ENCODE peak calls at places on chromosome 12, in eight cellular contexts. W is central memory CD8-positive, alpha-beta T cell; K is stimulated activated CD4-positive, alpha-beta T cell treated with anti-CD3 and anti-CD28 coated beads, Interleukin-4, amount 100 ng/mL, for 48 hours; D is stromal cell of bone marrow; Q is transverse colon; R is ovary; M is NCI-H2081; G is AG10803. J is an unnamed sample.

GRCh38 chr12:44307506-44308168 is 471.8 kb downstream of the TMEM117 start:
- DNase-seq in W (no peak), R (no peak), Q (no peak), D (no peak), M (no peak), K (no peak), G (no peak), J (no peak)

GRCh38 chr12:124774462-124775167 is 89.0 kb downstream of the SCARB1 start:
- DNase-seq in G (peak; percentile 95), K (peak; percentile 62), W (peak; percentile 28), Q (peak; percentile 48), D (peak; percentile 97), R (peak; percentile 68), M (no peak), J (no peak)

GRCh38 chr12:108483213-108483920 is 31.7 kb upstream of the FICD start:
- DNase-seq in D (no peak), M (no peak), Q (no peak), K (no peak), G (no peak), R (no peak), W (no peak), J (no peak)

GRCh38 chr12:114735680-114736374 is 51.9 kb upstream of the TBX3 start:
- DNase-seq in D (no peak), Q (no peak), K (no peak), R (no peak), G (no peak), W (no peak), M (no peak), J (no peak)

GRCh38 chr12:3427956-3428355 is 63.0 kb upstream of the PRMT8 start:
- DNase-seq in D (no peak), W (no peak), M (no peak), K (no peak), R (no peak), G (no peak), Q (no peak), J (no peak)

GRCh38 chr12:127170271-127171180 is 1096.4 kb upstream of the TMEM132C start:
- DNase-seq in W (no peak), M (no peak), K (no peak), G (peak; percentile 87), D (no peak), Q (no peak), R (no peak), J (no peak)

GRCh38 chr12:92629349-92630065 is 73.3 kb upstream of the PLEKHG7 start:
- DNase-seq in M (no peak), D (no peak), R (no peak), W (no peak), Q (no peak), G (no peak), K (no peak), J (no peak)

GRCh38 chr12:58248599-58248998 is 307.2 kb downstream of the ATP23 start:
- DNase-seq in D (no peak), K (no peak), M (no peak), R (no peak), Q (no peak), G (no peak), W (no peak), J (no peak)

GRCh38 chr12:117331691-117332090 is 29.7 kb downstream of the NOS1 start:
- DNase-seq in G (no peak), W (no peak), Q (no peak), M (no peak), D (no peak), R (no peak), K (no peak), J (no peak)

GRCh38 chr12:93569656-93570551 is 2.6 kb upstream of the SOCS2 start:
- DNase-seq in R (peak; percentile 90), D (peak; percentile 73), M (peak; percentile 60), W (peak; percentile 48), K (peak; percentile 61), Q (peak; percentile 90), G (peak; percentile 85), J (peak; percentile 33)

GRCh38 chr12:48183876-48184548 is 568 bp downstream of the CCDC184 start:
- DNase-seq in M (peak; percentile 11), K (no peak), G (no peak), R (peak; percentile 45), W (no peak), D (no peak), Q (no peak), J (no peak)

GRCh38 chr12:103503546-103504480 is 8.0 kb upstream of the C12orf42 start:
- DNase-seq in W (peak; percentile 40), Q (peak; percentile 37), G (no peak), D (no peak), R (no peak), M (peak; percentile 26), K (no peak), J (peak; percentile 27)

GRCh38 chr12:66803972-66804371 is 125.1 kb upstream of the GRIP1 start:
- DNase-seq in K (no peak), M (peak; percentile 71), D (no peak), G (no peak), W (no peak), Q (no peak), R (no peak), J (no peak)

GRCh38 chr12:4849024-4849594 is 60.6 kb upstream of the KCNA1 start:
- DNase-seq in K (no peak), M (peak; percentile 33), G (peak; percentile 34), D (no peak), R (no peak), W (no peak), Q (no peak), J (no peak)

GRCh38 chr12:112190626-112191025 is 65.3 kb downstream of the TRAFD1 start:
- DNase-seq in Q (peak; percentile 77), D (no peak), G (no peak), M (peak; percentile 74), K (no peak), W (no peak), R (no peak), J (no peak)

GRCh38 chr12:32902287-32902996 is 5.9 kb upstream of the PKP2 start:
- DNase-seq in Q (no peak), W (no peak), K (no peak), G (no peak), D (no peak), R (no peak), M (no peak), J (no peak)

GRCh38 chr12:58310368-58310767 is 369.0 kb downstream of the ATP23 start:
- DNase-seq in W (no peak), R (no peak), D (no peak), Q (no peak), G (peak; percentile 35), K (no peak), M (no peak), J (no peak)

GRCh38 chr12:42905419-42905705 is 315.8 kb upstream of the PRICKLE1 start:
- DNase-seq in G (no peak), M (no peak), W (no peak), D (no peak), R (no peak), Q (no peak), K (no peak), J (no peak)

GRCh38 chr12:100199347-100200136 is 1.1 kb upstream of the ACTR6 start:
- DNase-seq in D (no peak), G (peak; percentile 8), M (peak; percentile 71), K (peak; percentile 56), Q (peak; percentile 89), W (peak; percentile 59), R (peak; percentile 71), J (peak; percentile 74)

GRCh38 chr12:18805516-18806248 is 67.8 kb downstream of the CAPZA3 start:
- DNase-seq in R (no peak), W (no peak), Q (no peak), K (no peak), G (no peak), D (no peak), M (no peak), J (no peak)

GRCh38 chr12:121484967-121485366 is 85.0 kb downstream of the RNF34 start:
- DNase-seq in D (no peak), R (no peak), G (no peak), M (no peak), K (no peak), W (no peak), Q (no peak), J (no peak)

GRCh38 chr12:105192624-105193225 is 43.2 kb downstream of the APPL2 start:
- DNase-seq in W (no peak), K (no peak), G (no peak), Q (no peak), M (no peak), R (no peak), D (no peak), J (no peak)

GRCh38 chr12:49088190-49088931 is 6.2 kb downstream of the DHH start:
- DNase-seq in Q (peak; percentile 73), M (peak; percentile 90), G (peak; percentile 81), K (peak; percentile 56), R (peak; percentile 74), W (peak; percentile 59), D (peak; percentile 68), J (no peak)

GRCh38 chr12:7966558-7966957 is 30.6 kb upstream of the SLC2A3 start:
- DNase-seq in D (no peak), W (no peak), Q (no peak), R (no peak), G (no peak), M (no peak), K (peak; percentile 28), J (no peak)

GRCh38 chr12:49887536-49888401 is 15.9 kb downstream of the FAIM2 start:
- DNase-seq in R (no peak), G (no peak), Q (peak; percentile 17), K (no peak), D (no peak), M (no peak), W (no peak), J (no peak)

GRCh38 chr12:24078318-24078765 is 128.9 kb upstream of the SOX5 start:
- DNase-seq in W (no peak), Q (no peak), D (no peak), K (no peak), G (no peak), M (no peak), R (no peak), J (no peak)

GRCh38 chr12:51549637-51550036 is 41.4 kb upstream of the SCN8A start:
- DNase-seq in D (peak; percentile 43), K (no peak), Q (no peak), W (no peak), G (peak; percentile 45), M (peak; percentile 89), R (no peak), J (no peak)

GRCh38 chr12:58414398-58414871 is 473.1 kb downstream of the ATP23 start:
- DNase-seq in R (no peak), K (no peak), W (no peak), D (no peak), Q (no peak), G (peak; percentile 63), M (no peak), J (no peak)

GRCh38 chr12:119689935-119690500 is 22.1 kb downstream of the PRKAB1 start:
- DNase-seq in K (no peak), W (no peak), Q (no peak), G (no peak), M (no peak), D (no peak), R (no peak), J (no peak)

GRCh38 chr12:48000878-48001321 is 3.4 kb downstream of the COL2A1 start:
- DNase-seq in R (no peak), D (peak; percentile 25), W (no peak), M (peak; percentile 28), Q (no peak), G (peak; percentile 49), K (no peak), J (no peak)

GRCh38 chr12:78888583-78888982 is 24.0 kb downstream of the SYT1 start:
- DNase-seq in Q (no peak), G (no peak), W (no peak), R (no peak), D (no peak), M (no peak), K (no peak), J (no peak)

GRCh38 chr12:68292157-68292940 is 38.9 kb upstream of the IL22 start:
- DNase-seq in K (no peak), W (no peak), R (no peak), D (no peak), G (no peak), M (no peak), Q (no peak), J (no peak)

GRCh38 chr12:108052260-108052659 is 76.8 kb upstream of the WSCD2 start:
- DNase-seq in M (no peak), W (no peak), G (no peak), R (no peak), K (no peak), D (no peak), Q (no peak), J (no peak)